ENCODE peak calls at places on chromosomes 2 and 18, in four cellular contexts. One of them, this sample, is unnamed.

GRCh38 chr18:49174478-49174877 is 223.7 kb upstream of the SMAD7 start:
- DNase-seq in PC-3: no peak
- DNase-seq in heart right ventricle: no peak
- DNase-seq in astrocyte: peak; percentile 63
- DNase-seq in this sample: peak; percentile 48

GRCh38 chr2:238638100-238638981 is 209.5 kb upstream of the TWIST2 start:
- DNase-seq in PC-3: no peak
- DNase-seq in heart right ventricle: no peak
- DNase-seq in astrocyte: no peak
- DNase-seq in this sample: no peak

GRCh38 chr2:227871375-227871788 is at the start of gene DAW1:
- DNase-seq in PC-3: no peak
- DNase-seq in heart right ventricle: peak; percentile 70
- DNase-seq in astrocyte: peak; percentile 54
- DNase-seq in this sample: peak; percentile 59

GRCh38 chr2:64859208-64860161 is 129.7 kb upstream of the SLC1A4 start:
- DNase-seq in PC-3: peak; percentile 86
- DNase-seq in heart right ventricle: peak; percentile 89
- DNase-seq in astrocyte: peak; percentile 92
- DNase-seq in this sample: peak; percentile 96

GRCh38 chr2:72935611-72935957 is 18.3 kb downstream of the EMX1 start:
- DNase-seq in PC-3: no peak
- DNase-seq in heart right ventricle: no peak
- DNase-seq in astrocyte: no peak
- DNase-seq in this sample: no peak

GRCh38 chr2:143928184-143928583 is 591.7 kb downstream of the ZEB2 start:
- DNase-seq in PC-3: no peak
- DNase-seq in heart right ventricle: no peak
- DNase-seq in astrocyte: no peak
- DNase-seq in this sample: no peak

GRCh38 chr2:216774180-216774579 is 78.8 kb upstream of the IGFBP5 start:
- DNase-seq in PC-3: no peak
- DNase-seq in heart right ventricle: no peak
- DNase-seq in astrocyte: peak; percentile 57
- DNase-seq in this sample: no peak

GRCh38 chr2:134774074-134774742 is 55.4 kb upstream of the TMEM163 start:
- DNase-seq in PC-3: peak; percentile 17
- DNase-seq in heart right ventricle: no peak
- DNase-seq in astrocyte: no peak
- DNase-seq in this sample: peak; percentile 23

GRCh38 chr2:70161069-70161534 is 29.7 kb downstream of the C2orf42 start:
- DNase-seq in PC-3: peak; percentile 86
- DNase-seq in heart right ventricle: no peak
- DNase-seq in astrocyte: no peak
- DNase-seq in this sample: no peak

GRCh38 chr2:73838889-73839539 is 10.3 kb downstream of the STAMBP start:
- DNase-seq in PC-3: peak; percentile 17
- DNase-seq in heart right ventricle: no peak
- DNase-seq in astrocyte: peak; percentile 45
- DNase-seq in this sample: no peak

GRCh38 chr2:219698684-219699439 is 71.4 kb downstream of the SLC4A3 start:
- DNase-seq in PC-3: peak; percentile 62
- DNase-seq in heart right ventricle: no peak
- DNase-seq in astrocyte: peak; percentile 48
- DNase-seq in this sample: no peak

GRCh38 chr2:24228470-24228869 is 53.6 kb downstream of the FAM228A start:
- DNase-seq in PC-3: peak; percentile 59
- DNase-seq in heart right ventricle: no peak
- DNase-seq in astrocyte: no peak
- DNase-seq in this sample: no peak

GRCh38 chr2:190891370-190891769 is 10.7 kb downstream of the GLS start:
- DNase-seq in PC-3: no peak
- DNase-seq in heart right ventricle: no peak
- DNase-seq in astrocyte: no peak
- DNase-seq in this sample: no peak

GRCh38 chr2:5373200-5373599 is 319.0 kb upstream of the SOX11 start:
- DNase-seq in PC-3: no peak
- DNase-seq in heart right ventricle: no peak
- DNase-seq in astrocyte: peak; percentile 7
- DNase-seq in this sample: no peak

GRCh38 chr18:33839452-33840225 is 261.6 kb downstream of the ASXL3 start:
- DNase-seq in PC-3: peak; percentile 43
- DNase-seq in heart right ventricle: no peak
- DNase-seq in astrocyte: peak; percentile 34
- DNase-seq in this sample: peak; percentile 72

GRCh38 chr2:27356056-27356381 is 545 bp downstream of the GTF3C2 start:
- DNase-seq in PC-3: peak; percentile 53
- DNase-seq in heart right ventricle: peak; percentile 30
- DNase-seq in astrocyte: peak; percentile 47
- DNase-seq in this sample: peak; percentile 83

GRCh38 chr2:226079677-226080076 is 680.2 kb downstream of the NYAP2 start:
- DNase-seq in PC-3: peak; percentile 74
- DNase-seq in heart right ventricle: no peak
- DNase-seq in astrocyte: peak; percentile 99
- DNase-seq in this sample: peak; percentile 81

GRCh38 chr2:216559625-216560156 is 61.0 kb downstream of the RPL37A start:
- DNase-seq in PC-3: no peak
- DNase-seq in heart right ventricle: no peak
- DNase-seq in astrocyte: peak; percentile 66
- DNase-seq in this sample: no peak

GRCh38 chr2:95077521-95077807 is 44.1 kb downstream of the MRPS5 start:
- DNase-seq in PC-3: peak; percentile 40
- DNase-seq in heart right ventricle: no peak
- DNase-seq in astrocyte: no peak
- DNase-seq in this sample: no peak

GRCh38 chr2:171174075-171174474 is 13.4 kb upstream of the TLK1 start:
- DNase-seq in PC-3: peak; percentile 79
- DNase-seq in heart right ventricle: no peak
- DNase-seq in astrocyte: no peak
- DNase-seq in this sample: no peak

GRCh38 chr18:35581555-35582309 is at the start of gene GALNT1:
- DNase-seq in PC-3: no peak
- DNase-seq in heart right ventricle: peak; percentile 33
- DNase-seq in astrocyte: no peak
- DNase-seq in this sample: peak; percentile 14

GRCh38 chr2:210440206-210440605 is 36.4 kb downstream of the LANCL1 start:
- DNase-seq in PC-3: no peak
- DNase-seq in heart right ventricle: no peak
- DNase-seq in astrocyte: no peak
- DNase-seq in this sample: no peak

GRCh38 chr2:121185571-121186074 is 99.4 kb downstream of the TFCP2L1 start:
- DNase-seq in PC-3: peak; percentile 83
- DNase-seq in heart right ventricle: no peak
- DNase-seq in astrocyte: peak; percentile 4
- DNase-seq in this sample: no peak

GRCh38 chr2:43212931-43213330 is 13.5 kb downstream of the ZFP36L2 start:
- DNase-seq in PC-3: no peak
- DNase-seq in heart right ventricle: peak; percentile 8
- DNase-seq in astrocyte: no peak
- DNase-seq in this sample: no peak

GRCh38 chr2:210177769-210178168 is 6.6 kb upstream of the KANSL1L start:
- DNase-seq in PC-3: no peak
- DNase-seq in heart right ventricle: no peak
- DNase-seq in astrocyte: no peak
- DNase-seq in this sample: no peak

GRCh38 chr2:107197601-107198000 is 311.6 kb upstream of the ST6GAL2 start:
- DNase-seq in PC-3: no peak
- DNase-seq in heart right ventricle: no peak
- DNase-seq in astrocyte: no peak
- DNase-seq in this sample: no peak

GRCh38 chr2:36459725-36460137 is 104.2 kb downstream of the CRIM1 start:
- DNase-seq in PC-3: peak; percentile 81
- DNase-seq in heart right ventricle: no peak
- DNase-seq in astrocyte: peak; percentile 54
- DNase-seq in this sample: peak; percentile 75

GRCh38 chr2:216006164-216006663 is 7.1 kb downstream of the MREG start:
- DNase-seq in PC-3: peak; percentile 98
- DNase-seq in heart right ventricle: no peak
- DNase-seq in astrocyte: peak; percentile 49
- DNase-seq in this sample: no peak

GRCh38 chr18:60331890-60332289 is 40.7 kb downstream of the MC4R start:
- DNase-seq in PC-3: no peak
- DNase-seq in heart right ventricle: no peak
- DNase-seq in astrocyte: no peak
- DNase-seq in this sample: no peak

GRCh38 chr2:178280261-178280852 is 86.0 kb downstream of the OSBPL6 start:
- DNase-seq in PC-3: peak; percentile 80
- DNase-seq in heart right ventricle: no peak
- DNase-seq in astrocyte: peak; percentile 41
- DNase-seq in this sample: peak; percentile 61

GRCh38 chr2:167607211-167607610 is 640.2 kb downstream of the STK39 start:
- DNase-seq in PC-3: no peak
- DNase-seq in heart right ventricle: no peak
- DNase-seq in astrocyte: no peak
- DNase-seq in this sample: no peak

GRCh38 chr2:151860613-151861146 is 32.5 kb upstream of the ARL5A start:
- DNase-seq in PC-3: no peak
- DNase-seq in heart right ventricle: no peak
- DNase-seq in astrocyte: peak; percentile 31
- DNase-seq in this sample: peak; percentile 90

GRCh38 chr2:118227698-118228508 is 139.6 kb downstream of the INSIG2 start:
- DNase-seq in PC-3: peak; percentile 68
- DNase-seq in heart right ventricle: no peak
- DNase-seq in astrocyte: no peak
- DNase-seq in this sample: no peak

GRCh38 chr2:119914266-119914665 is 98.6 kb upstream of the EPB41L5 start:
- DNase-seq in PC-3: peak; percentile 2
- DNase-seq in heart right ventricle: no peak
- DNase-seq in astrocyte: peak; percentile 8
- DNase-seq in this sample: peak; percentile 58

GRCh38 chr2:39881948-39882347 is 102.9 kb upstream of the THUMPD2 start:
- DNase-seq in PC-3: no peak
- DNase-seq in heart right ventricle: no peak
- DNase-seq in astrocyte: no peak
- DNase-seq in this sample: peak; percentile 6

GRCh38 chr2:170817247-170817998 is 736 bp downstream of the GAD1 start:
- DNase-seq in PC-3: peak; percentile 34
- DNase-seq in heart right ventricle: no peak
- DNase-seq in astrocyte: peak; percentile 29
- DNase-seq in this sample: peak; percentile 49

GRCh38 chr18:7174359-7175107 is 56.4 kb upstream of the LRRC30 start:
- DNase-seq in PC-3: no peak
- DNase-seq in heart right ventricle: no peak
- DNase-seq in astrocyte: no peak
- DNase-seq in this sample: no peak

GRCh38 chr2:8153258-8153718 is 528.6 kb upstream of the ID2 start:
- DNase-seq in PC-3: no peak
- DNase-seq in heart right ventricle: no peak
- DNase-seq in astrocyte: no peak
- DNase-seq in this sample: no peak

GRCh38 chr2:174577967-174578589 is 19.5 kb downstream of the WIPF1 start:
- DNase-seq in PC-3: peak; percentile 64
- DNase-seq in heart right ventricle: no peak
- DNase-seq in astrocyte: peak; percentile 49
- DNase-seq in this sample: peak; percentile 82

DNA sequence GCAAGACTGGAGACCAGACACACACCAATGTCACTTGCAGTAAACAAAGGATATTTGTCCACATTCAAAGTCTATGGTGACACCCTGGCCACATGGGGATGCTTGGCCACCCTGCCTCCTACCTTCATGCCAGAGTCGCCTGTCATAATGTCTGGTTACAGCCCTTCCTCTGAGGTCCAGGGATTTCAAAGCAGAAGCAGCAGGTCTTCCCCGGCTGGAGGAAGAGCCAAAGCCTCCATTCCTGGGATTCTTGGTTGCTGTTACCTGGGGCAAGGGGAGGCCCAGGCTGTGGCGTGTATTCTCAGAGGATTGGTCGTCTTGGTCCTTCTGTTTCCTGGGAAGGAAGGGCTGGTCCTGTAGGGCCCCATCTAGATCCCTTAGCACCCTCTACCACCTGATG is 2.3 kb upstream of the ALPP start:
- DNase-seq in PC-3: no peak
- DNase-seq in heart right ventricle: no peak
- DNase-seq in astrocyte: no peak
- DNase-seq in this sample: no peak
- H3K27me3 ChIP-seq in PC-3: no peaks in the 10 kb centered on the region
- H3K27me3 ChIP-seq in heart right ventricle: peaks cover 15% of the 10 kb centered on the region
- H3K27me3 ChIP-seq in astrocyte: peaks cover 10% of the 10 kb centered on the region
- H3K27me3 ChIP-seq in this sample: peaks cover 37% of the 10 kb centered on the region

GRCh38 chr2:9950521-9951271 is 797 bp upstream of the GRHL1 start:
- DNase-seq in PC-3: peak; percentile 31
- DNase-seq in heart right ventricle: peak; percentile 52
- DNase-seq in astrocyte: no peak
- DNase-seq in this sample: peak; percentile 40
- H3K27me3 ChIP-seq in PC-3: no peaks in the 10 kb centered on the region
- H3K27me3 ChIP-seq in heart right ventricle: peaks cover 13% of the 10 kb centered on the region
- H3K27me3 ChIP-seq in astrocyte: peaks cover 15% of the 10 kb centered on the region
- H3K27me3 ChIP-seq in this sample: peaks cover 15% of the 10 kb centered on the region

GRCh38 chr2:230767862-230768388 is 55.3 kb downstream of the CAB39 start:
- DNase-seq in PC-3: no peak
- DNase-seq in heart right ventricle: no peak
- DNase-seq in astrocyte: no peak
- DNase-seq in this sample: no peak
- H3K27me3 ChIP-seq in PC-3: no peaks in the 10 kb centered on the region
- H3K27me3 ChIP-seq in heart right ventricle: no peaks in the 10 kb centered on the region
- H3K27me3 ChIP-seq in astrocyte: no peaks in the 10 kb centered on the region
- H3K27me3 ChIP-seq in this sample: no peaks in the 10 kb centered on the region

GRCh38 chr2:232817756-232818155 is 41.4 kb upstream of the KCNJ13 start:
- DNase-seq in PC-3: no peak
- DNase-seq in heart right ventricle: no peak
- DNase-seq in astrocyte: no peak
- DNase-seq in this sample: no peak
- H3K27me3 ChIP-seq in PC-3: no peaks in the 10 kb centered on the region
- H3K27me3 ChIP-seq in heart right ventricle: no peaks in the 10 kb centered on the region
- H3K27me3 ChIP-seq in astrocyte: no peaks in the 10 kb centered on the region
- H3K27me3 ChIP-seq in this sample: no peaks in the 10 kb centered on the region

DNA sequence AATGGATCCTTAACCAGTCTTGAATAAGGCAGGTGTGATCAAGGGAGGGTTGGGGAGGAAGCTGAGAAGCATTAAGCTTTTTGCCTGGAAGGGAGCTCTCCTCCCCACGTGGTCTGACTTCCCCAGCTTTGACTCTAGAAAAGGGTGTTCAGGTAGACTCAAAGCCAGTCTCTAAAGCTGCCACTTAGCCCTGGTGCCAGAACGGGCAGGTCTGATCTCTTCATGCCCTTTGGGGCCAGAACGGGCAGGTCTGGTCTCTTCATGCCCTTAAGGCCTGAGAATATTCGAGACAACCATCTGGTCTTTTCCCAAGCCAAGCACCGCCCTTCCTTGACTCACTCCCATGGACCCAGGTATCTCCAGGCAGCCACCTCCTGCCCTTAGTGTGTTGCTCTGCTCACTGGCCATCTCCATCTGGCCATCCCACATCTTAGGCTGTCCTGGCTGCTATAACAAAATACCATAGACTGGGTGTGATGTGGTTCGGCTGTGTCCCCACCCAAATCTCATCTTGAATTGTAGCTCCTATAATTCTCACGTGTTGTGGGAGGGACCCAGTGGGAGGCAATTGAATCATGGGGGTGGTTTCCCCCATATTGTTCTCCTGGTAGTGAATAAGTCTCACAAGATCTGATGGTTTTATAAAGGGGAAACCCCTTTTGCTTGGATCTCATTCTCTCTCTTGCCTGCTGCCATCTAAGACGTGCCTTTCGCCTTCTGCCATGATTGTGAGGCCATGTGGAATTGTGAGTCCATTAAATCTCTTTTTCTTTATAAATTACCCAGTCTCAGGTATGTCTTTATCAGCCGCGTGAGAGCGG is 59.4 kb downstream of the SNORC start:
- DNase-seq in PC-3: no peak
- DNase-seq in heart right ventricle: no peak
- DNase-seq in astrocyte: no peak
- DNase-seq in this sample: no peak
- H3K27me3 ChIP-seq in PC-3: no peaks in the 10 kb centered on the region
- H3K27me3 ChIP-seq in heart right ventricle: peaks cover 72% of the 10 kb centered on the region
- H3K27me3 ChIP-seq in astrocyte: peaks cover 37% of the 10 kb centered on the region
- H3K27me3 ChIP-seq in this sample: peaks cover 61% of the 10 kb centered on the region

This sample was measured in mesenchymal stem cell.